ENCODE peak calls at places on chromosomes 11 and 22, in four cellular contexts. C is activated T-cell treated with anti-CD3 and anti-CD28 coated beads, Interleukin-2, amount 50 U/mL, for 72 hours; Y is fibroblast of gingiva; D is GM04504. V is an unnamed sample.

GRCh38 chr11:520428-521178 is 13.6 kb upstream of the RNH1 start:
- DNase-seq in C (peak; percentile 45), Y (no peak), D (no peak), V (peak; percentile 56)

GRCh38 chr11:73818838-73819237 is 31.2 kb downstream of the MRPL48 start:
- DNase-seq in C (no peak), Y (no peak), D (peak; percentile 6), V (no peak)

GRCh38 chr11:22640862-22641261 is 15.2 kb upstream of the FANCF start:
- DNase-seq in C (no peak), Y (no peak), D (no peak), V (no peak)

GRCh38 chr11:60818057-60818456 is 23.9 kb upstream of the CCDC86 start:
- DNase-seq in C (no peak), Y (no peak), D (no peak), V (no peak)

GRCh38 chr11:129705341-129705740 is 110.3 kb upstream of the TMEM45B start:
- DNase-seq in C (no peak), Y (no peak), D (no peak), V (no peak)

GRCh38 chr11:103031834-103032233 is 60.1 kb downstream of the DCUN1D5 start:
- DNase-seq in C (no peak), Y (peak; percentile 16), D (no peak), V (no peak)

GRCh38 chr11:2575611-2576051 is 124.2 kb downstream of the KCNQ1OT1 start:
- DNase-seq in C (no peak), Y (no peak), D (no peak), V (peak; percentile 29)

GRCh38 chr22:19870153-19871022 is 15.7 kb upstream of the GNB1L start:
- DNase-seq in C (no peak), Y (no peak), D (no peak), V (peak; percentile 42)

GRCh38 chr11:65558002-65558784 is at the start of gene LTBP3:
- DNase-seq in C (peak; percentile 45), Y (peak; percentile 82), D (peak; percentile 71), V (peak; percentile 91)